ENCODE peak calls at places on chromosomes 12 and 14, in eight cellular contexts. N is HepG2, H is sigmoid colon, P is GM12892, T is stomach, O is GM12891, J is prostate gland, K is breast epithelium. L is an unnamed sample.

GRCh38 chr12:66942741-66943465 is 264.0 kb upstream of the GRIP1 start:
- DNase-seq in N (no peak), H (no peak), P (no peak), T (no peak), O (no peak), J (no peak), K (no peak), L (no peak)

GRCh38 chr14:51208982-51209381 is 31.1 kb upstream of the TMX1 start:
- DNase-seq in N (no peak), H (no peak), P (no peak), T (no peak), O (no peak), J (no peak), K (no peak), L (no peak)

GRCh38 chr14:65846469-65846868 is 433.9 kb downstream of the FUT8 start:
- DNase-seq in N (no peak), H (no peak), P (no peak), T (no peak), O (no peak), J (no peak), K (no peak), L (no peak)

GRCh38 chr12:93022603-93023340 is 93.7 kb upstream of the EEA1 start:
- DNase-seq in N (no peak), H (no peak), P (no peak), T (no peak), O (no peak), J (no peak), K (no peak), L (no peak)

GRCh38 chr12:44874981-44875416 is 1.1 kb downstream of the NELL2 start:
- DNase-seq in N (no peak), H (no peak), P (no peak), T (no peak), O (no peak), J (no peak), K (no peak), L (no peak)

GRCh38 chr14:61385002-61385685 is 63.8 kb downstream of the PRKCH start:
- DNase-seq in N (no peak), H (no peak), P (no peak), T (no peak), O (no peak), J (no peak), K (no peak), L (no peak)

GRCh38 chr12:121467638-121468403 is 67.9 kb downstream of the RNF34 start:
- DNase-seq in N (no peak), H (peak; percentile 78), P (no peak), T (no peak), O (no peak), J (peak; percentile 17), K (no peak), L (peak; percentile 81)

GRCh38 chr14:55807059-55807499 is 227.1 kb downstream of the KTN1 start:
- DNase-seq in N (peak; percentile 28), H (peak; percentile 80), P (no peak), T (peak; percentile 98), O (no peak), J (peak; percentile 86), K (peak; percentile 68), L (peak; percentile 93)

GRCh38 chr12:79725987-79726386 is 35.2 kb upstream of the PAWR start:
- DNase-seq in N (no peak), H (no peak), P (no peak), T (no peak), O (no peak), J (no peak), K (no peak), L (no peak)

GRCh38 chr12:2547273-2548044 is 247.3 kb upstream of the FKBP4 start:
- DNase-seq in N (no peak), H (peak; percentile 27), P (no peak), T (no peak), O (no peak), J (no peak), K (no peak), L (no peak)

GRCh38 chr14:85359505-85359904 is 170.4 kb upstream of the FLRT2 start:
- DNase-seq in N (no peak), H (no peak), P (no peak), T (no peak), O (no peak), J (no peak), K (no peak), L (no peak)

GRCh38 chr14:32382704-32383103 is 53.6 kb downstream of the AKAP6 start:
- DNase-seq in N (no peak), H (no peak), P (no peak), T (no peak), O (no peak), J (no peak), K (no peak), L (no peak)

GRCh38 chr14:49594347-49595089 is 4.2 kb upstream of the LRR1 start:
- DNase-seq in N (no peak), H (no peak), P (no peak), T (no peak), O (no peak), J (no peak), K (no peak), L (no peak)

GRCh38 chr12:132597333-132598283 is 12.8 kb downstream of the LRCOL1 start:
- DNase-seq in N (no peak), H (no peak), P (no peak), T (no peak), O (no peak), J (no peak), K (no peak), L (no peak)

GRCh38 chr14:96122496-96122895 is 82.1 kb upstream of the BDKRB2 start:
- DNase-seq in N (no peak), H (no peak), P (no peak), T (no peak), O (no peak), J (no peak), K (no peak), L (no peak)

GRCh38 chr12:79421236-79421740 is 269.5 kb downstream of the PAWR start:
- DNase-seq in N (no peak), H (no peak), P (no peak), T (no peak), O (no peak), J (no peak), K (no peak), L (no peak)

GRCh38 chr12:62098131-62098530 is 162.1 kb upstream of the USP15 start:
- DNase-seq in N (no peak), H (no peak), P (no peak), T (no peak), O (no peak), J (no peak), K (no peak), L (no peak)

GRCh38 chr14:77124345-77125274 is 17.0 kb downstream of the ZDHHC22 start:
- DNase-seq in N (no peak), H (no peak), P (peak; percentile 63), T (peak; percentile 72), O (peak; percentile 78), J (peak; percentile 37), K (no peak), L (peak; percentile 64)

GRCh38 chr12:9076733-9077575 is 38.8 kb downstream of the A2M start:
- DNase-seq in N (no peak), H (no peak), P (no peak), T (no peak), O (no peak), J (no peak), K (no peak), L (no peak)

DNA sequence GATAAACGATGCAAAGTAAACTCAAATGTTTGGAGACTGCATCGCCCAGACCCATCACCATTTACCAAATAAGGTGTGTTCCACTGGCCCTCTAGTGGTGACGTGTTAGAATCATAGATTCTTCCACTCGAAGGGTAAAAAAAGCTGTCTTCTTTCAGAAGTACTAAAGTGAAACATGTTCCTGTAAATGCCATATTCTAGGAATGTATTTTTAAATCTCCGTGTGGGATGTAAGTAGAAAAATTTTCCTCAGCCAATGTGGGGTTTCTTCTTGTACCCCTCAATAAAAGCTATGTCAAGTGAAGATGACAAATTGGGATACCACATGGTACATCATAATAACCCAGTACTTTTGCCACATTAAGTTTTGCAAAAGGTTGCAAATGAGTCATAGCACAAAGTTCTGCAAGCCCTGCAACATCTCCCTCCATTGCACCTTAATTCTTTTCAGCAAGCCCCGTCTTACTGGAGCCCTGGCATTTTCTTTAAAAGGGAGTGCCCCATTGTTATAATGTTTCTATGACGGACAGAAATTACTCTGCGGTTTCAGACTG is 100.8 kb downstream of the CCER1 start:
- DNase-seq in N (peak; percentile 12), H (no peak), P (no peak), T (no peak), O (no peak), J (peak; percentile 19), K (no peak), L (no peak)
- TF ChIP-seq POLR2A in N (no peak), H (no peak), P (no peak), T (no peak), O (no peak), J (no peak), K (no peak), L (no peak)

DNA sequence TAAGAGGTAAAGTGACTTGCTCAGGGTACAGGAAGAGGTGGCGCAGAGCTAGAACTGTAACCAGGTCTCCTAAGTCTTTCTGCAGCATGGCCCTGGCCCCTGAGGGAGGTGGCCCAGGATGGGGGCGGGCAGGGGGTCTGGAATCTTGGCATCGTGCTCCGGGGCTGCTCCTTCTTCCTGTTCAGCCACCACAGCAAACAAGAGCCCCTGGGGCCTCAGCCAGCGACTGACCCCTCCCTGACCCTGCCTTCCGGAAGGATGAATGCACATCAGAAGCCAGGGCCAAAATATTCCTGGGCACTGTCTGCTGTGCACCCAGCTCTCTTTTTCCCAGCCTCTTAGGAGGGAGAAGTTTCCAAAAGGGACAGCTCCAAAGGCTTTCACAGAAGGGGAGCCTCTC is 242.8 kb downstream of the DPF3 start:
- DNase-seq in N (no peak), H (no peak), P (no peak), T (no peak), O (no peak), J (no peak), K (no peak), L (no peak)
- TF ChIP-seq POLR2AphosphoS5 in N (no peak), H (no peak), P (no peak), T (no peak), O (no peak), J (no peak), K (no peak), L (no peak)

DNA sequence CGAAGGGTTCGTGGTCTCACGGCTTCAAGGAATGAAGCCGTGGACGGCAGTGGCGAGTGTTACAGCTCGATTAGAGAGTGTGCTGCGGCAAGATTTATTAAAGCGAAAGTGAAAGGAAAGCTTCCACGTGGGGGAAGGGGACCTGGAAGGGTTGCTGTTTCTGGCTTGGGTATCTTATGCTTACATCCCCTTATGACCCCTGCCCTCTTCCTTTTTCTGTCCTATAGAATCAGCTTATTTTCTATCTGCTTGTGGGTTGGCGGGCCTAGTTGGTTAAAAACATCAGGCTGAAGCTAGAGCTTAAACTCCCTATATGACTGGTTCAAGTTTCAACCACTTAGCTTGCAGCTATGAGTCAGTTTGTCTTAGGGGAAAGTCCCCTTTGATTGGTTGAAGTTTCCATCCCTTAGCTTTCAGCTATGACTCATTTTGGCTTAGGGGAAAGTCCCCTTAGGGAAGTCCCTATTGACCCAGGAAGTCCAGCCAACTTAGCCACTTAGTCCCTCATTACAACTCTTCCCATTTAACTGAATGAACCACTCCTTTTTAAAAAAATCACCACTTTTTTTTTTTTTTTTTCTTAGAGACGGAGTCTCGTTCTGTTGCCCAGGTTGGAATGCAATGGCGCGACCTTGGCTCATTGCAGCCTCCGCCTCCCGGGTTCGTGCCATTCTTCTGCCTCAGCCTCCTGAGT is 1494.7 kb upstream of the TMEM132C start:
- DNase-seq in N (peak; percentile 6), H (no peak), P (no peak), T (no peak), O (no peak), J (no peak), K (no peak), L (no peak)
- TF ChIP-seq POLR2A in N (no peak), H (no peak), P (no peak), T (no peak), O (no peak), J (no peak), K (no peak), L (no peak)

GRCh38 chr12:10364839-10365681 is 24.8 kb downstream of the KLRK1 start:
- DNase-seq in N (peak; percentile 53), H (peak; percentile 79), P (peak; percentile 27), T (peak; percentile 69), O (no peak), J (peak; percentile 72), K (no peak), L (no peak)
- TF ChIP-seq POLR2AphosphoS5 in N (no peak), H (peak; percentile 49), P (no peak), T (peak; percentile 51), O (no peak), J (peak; percentile 86), K (peak; percentile 11), L (no peak)